ENCODE peak calls at places on chromosomes 6 and 20, in five cellular contexts. U is HCT116; W is Right ventricle myocardium superior; D is cardiac muscle cell; R is activated CD4-positive, alpha-beta T cell treated with anti-CD3 and anti-CD28 coated beads, Interleukin-2, amount 50 U/mL, for 4 hours. V is an unnamed sample.

GRCh38 chr6:159981591-159982245 is 12.8 kb downstream of the IGF2R start:
- DNase-seq in W (peak), U (no peak), D (no peak), R (no peak), V (no peak)

GRCh38 chr20:31781945-31782344 is 37.2 kb upstream of the MYLK2 start:
- DNase-seq in D (no peak), U (no peak), W (no peak), R (no peak), V (no peak)

GRCh38 chr6:142855877-142856606 is 88.9 kb downstream of the HIVEP2 start:
- DNase-seq in D (no peak), U (no peak), R (no peak), W (no peak), V (no peak)

GRCh38 chr6:33860006-33860405 is 56.2 kb upstream of the MLN start:
- DNase-seq in D (no peak), W (no peak), U (no peak), R (no peak), V (no peak)

GRCh38 chr6:84033523-84034451 is at the start of gene MRAP2:
- DNase-seq in R (no peak), U (no peak), W (peak), D (peak), V (no peak)

GRCh38 chr6:140403020-140403419 is 1028.6 kb upstream of the CITED2 start:
- DNase-seq in D (no peak), W (no peak), R (no peak), U (no peak), V (no peak)

GRCh38 chr20:48740269-48740603 is 87.6 kb downstream of the PREX1 start:
- DNase-seq in D (no peak), W (no peak), R (no peak), U (no peak), V (no peak)

GRCh38 chr20:23205656-23206055 is 119.5 kb upstream of the CD93 start:
- DNase-seq in R (no peak), D (no peak), W (peak), U (no peak), V (peak)

GRCh38 chr6:44594471-44594870 is 207.0 kb downstream of the CDC5L start:
- DNase-seq in D (peak), W (no peak), U (no peak), R (no peak), V (no peak)

GRCh38 chr6:158991017-158991723 is 8.8 kb downstream of the RSPH3 start:
- DNase-seq in U (no peak), D (no peak), W (no peak), R (no peak), V (no peak)

GRCh38 chr20:25214416-25214770 is 18.9 kb downstream of the ENTPD6 start:
- DNase-seq in W (no peak), D (no peak), U (no peak), R (no peak), V (no peak)

GRCh38 chr6:67896476-67896875 is 738.6 kb upstream of the ADGRB3 start:
- DNase-seq in U (no peak), W (no peak), D (peak), R (no peak), V (no peak)